ENCODE peak calls at places on chromosome 15, in seven cellular contexts. I is EL, Q is GM10248, V is putamen, R is GM13976, F is NCI-H1092, X is upper lobe of right lung. O is an unnamed sample.

GRCh38 chr15:71066983-71067382 is 48.3 kb upstream of the THSD4 start:
- DNase-seq in I (peak), Q (no peak), V (no peak), R (no peak), F (no peak), X (no peak), O (no peak)

GRCh38 chr15:70507772-70508351 is 255.5 kb downstream of the UACA start:
- DNase-seq in I (peak), Q (peak), V (no peak), R (no peak), F (no peak), X (peak), O (no peak)

GRCh38 chr15:68424754-68425390 is 7.1 kb downstream of the ITGA11 start:
- DNase-seq in I (peak), Q (no peak), V (no peak), R (no peak), F (no peak), X (no peak), O (no peak)

GRCh38 chr15:70955151-70955550 is 62.5 kb downstream of the LRRC49 start:
- DNase-seq in I (peak), Q (no peak), V (no peak), R (no peak), F (no peak), X (no peak), O (no peak)

GRCh38 chr15:85421116-85421925 is 40.9 kb downstream of the AKAP13 start:
- DNase-seq in I (no peak), Q (no peak), V (no peak), R (no peak), F (no peak), X (no peak), O (no peak)

GRCh38 chr15:83285979-83286553 is 1.6 kb upstream of the BNC1 start:
- DNase-seq in I (peak), Q (no peak), V (no peak), R (peak), F (no peak), X (no peak), O (no peak)

GRCh38 chr15:45136378-45136764 is 6.6 kb downstream of the DUOX1 start:
- DNase-seq in I (no peak), Q (no peak), V (no peak), R (no peak), F (no peak), X (peak), O (no peak)

GRCh38 chr15:52295421-52295991 is at the start of gene MYO5C:
- DNase-seq in I (peak), Q (no peak), V (no peak), R (no peak), F (peak), X (peak), O (no peak)

O was measured in Ammon's horn.